ENCODE peak calls at places on chromosomes 3 and 15, in four cellular contexts. One of them, this sample, is unnamed.

GRCh38 chr3:149936812-149937230 is 33.9 kb downstream of the PFN2 start:
- DNase-seq in GM12878: peak
- DNase-seq in K562: peak
- DNase-seq in GM12891: no peak
- DNase-seq in this sample: peak

GRCh38 chr3:142318331-142318730 is 92.9 kb upstream of the GK5 start:
- DNase-seq in GM12878: no peak
- DNase-seq in K562: no peak
- DNase-seq in GM12891: no peak
- DNase-seq in this sample: no peak

GRCh38 chr15:77839970-77840609 is 207.4 kb upstream of the LINGO1 start:
- DNase-seq in GM12878: no peak
- DNase-seq in K562: no peak
- DNase-seq in GM12891: no peak
- DNase-seq in this sample: no peak

GRCh38 chr15:27059610-27060202 is 88.7 kb downstream of the GABRG3 start:
- DNase-seq in GM12878: no peak
- DNase-seq in K562: peak
- DNase-seq in GM12891: peak
- DNase-seq in this sample: peak

GRCh38 chr3:12467746-12468145 is 16.5 kb upstream of the TSEN2 start:
- DNase-seq in GM12878: no peak
- DNase-seq in K562: no peak
- DNase-seq in GM12891: no peak
- DNase-seq in this sample: no peak

GRCh38 chr3:78900426-78900825 is 867.4 kb downstream of the ROBO1 start:
- DNase-seq in GM12878: no peak
- DNase-seq in K562: no peak
- DNase-seq in GM12891: no peak
- DNase-seq in this sample: no peak

GRCh38 chr15:70906842-70907241 is 14.2 kb downstream of the LRRC49 start:
- DNase-seq in GM12878: no peak
- DNase-seq in K562: no peak
- DNase-seq in GM12891: no peak
- DNase-seq in this sample: no peak

GRCh38 chr15:38844683-38845195 is 280.1 kb upstream of the RASGRP1 start:
- DNase-seq in GM12878: no peak
- DNase-seq in K562: no peak
- DNase-seq in GM12891: no peak
- DNase-seq in this sample: no peak

GRCh38 chr3:178771511-178771910 is 235.3 kb downstream of the KCNMB2 start:
- DNase-seq in GM12878: no peak
- DNase-seq in K562: no peak
- DNase-seq in GM12891: no peak
- DNase-seq in this sample: no peak

GRCh38 chr3:158097141-158097540 is 9.1 kb downstream of the SHOX2 start:
- DNase-seq in GM12878: no peak
- DNase-seq in K562: no peak
- DNase-seq in GM12891: no peak
- DNase-seq in this sample: no peak

GRCh38 chr15:70794596-70795310 is 31.4 kb upstream of the UACA start:
- DNase-seq in GM12878: no peak
- DNase-seq in K562: no peak
- DNase-seq in GM12891: no peak
- DNase-seq in this sample: no peak

GRCh38 chr15:66359740-66360139 is 3.3 kb upstream of the TIPIN start:
- DNase-seq in GM12878: peak
- DNase-seq in K562: no peak
- DNase-seq in GM12891: no peak
- DNase-seq in this sample: no peak

GRCh38 chr3:31035681-31036080 is 141.2 kb upstream of the GADL1 start:
- DNase-seq in GM12878: no peak
- DNase-seq in K562: no peak
- DNase-seq in GM12891: no peak
- DNase-seq in this sample: no peak

GRCh38 chr3:125165189-125165947 is 47.2 kb downstream of the SLC12A8 start:
- DNase-seq in GM12878: no peak
- DNase-seq in K562: no peak
- DNase-seq in GM12891: no peak
- DNase-seq in this sample: no peak

GRCh38 chr3:50185230-50185629 is 6.2 kb upstream of the GNAT1 start:
- DNase-seq in GM12878: no peak
- DNase-seq in K562: no peak
- DNase-seq in GM12891: no peak
- DNase-seq in this sample: no peak
- TF ChIP-seq SPI1 in GM12878: no peak
- TF ChIP-seq SPI1 in K562: no peak
- TF ChIP-seq SPI1 in GM12891: no peak
- TF ChIP-seq SPI1 in this sample: no peak

DNA sequence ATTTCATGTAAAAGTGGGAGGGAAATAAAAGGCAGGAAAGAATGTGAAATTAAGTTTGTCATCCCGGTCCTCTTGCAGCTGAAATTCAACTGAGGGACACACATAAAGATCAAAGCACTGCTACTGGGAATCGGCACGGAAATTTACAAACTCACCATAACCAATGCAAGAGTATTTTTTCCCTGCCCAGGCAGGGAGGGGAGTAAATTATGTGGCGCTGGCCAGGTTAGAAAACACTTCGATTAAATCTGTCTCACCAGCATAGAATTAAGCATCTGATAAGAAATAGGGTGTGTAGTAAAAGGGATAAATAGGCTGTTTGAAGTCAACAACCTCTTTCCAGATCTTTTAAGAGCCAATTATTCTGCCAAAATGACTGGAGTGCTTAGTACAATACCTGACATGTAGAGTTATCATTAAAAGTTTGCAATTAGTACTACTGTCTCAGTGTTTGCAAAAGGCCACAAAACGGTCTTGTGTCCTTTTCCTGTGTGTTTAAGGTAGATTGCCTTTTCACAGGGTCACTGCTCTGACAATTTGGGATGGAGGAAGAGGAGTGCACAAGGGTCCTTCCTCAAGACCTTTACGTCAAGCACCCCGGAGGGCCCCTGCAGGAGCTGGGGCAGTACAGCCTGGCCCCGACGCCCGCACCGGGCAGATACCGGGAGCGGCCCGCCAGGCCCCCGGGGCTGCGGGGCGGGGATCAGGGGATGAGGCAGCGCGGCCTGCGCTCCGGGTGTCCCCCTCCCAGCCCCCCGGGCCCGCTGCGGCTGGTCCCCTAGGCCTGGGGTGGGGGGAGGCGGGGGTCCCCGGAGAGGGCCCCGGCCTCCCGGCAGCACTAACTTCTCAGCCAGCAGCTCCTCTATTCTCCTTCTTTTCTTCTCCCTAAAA is 651 bp downstream of the UBA3 start:
- DNase-seq in GM12878: no peak
- DNase-seq in K562: peak
- DNase-seq in GM12891: no peak
- DNase-seq in this sample: peak
- TF ChIP-seq SPI1 in GM12878: no peak
- TF ChIP-seq SPI1 in K562: no peak
- TF ChIP-seq SPI1 in GM12891: no peak
- TF ChIP-seq SPI1 in this sample: no peak

GRCh38 chr15:68626283-68626682 is 47.5 kb downstream of the CORO2B start:
- DNase-seq in GM12878: no peak
- DNase-seq in K562: no peak
- DNase-seq in GM12891: no peak
- DNase-seq in this sample: no peak

GRCh38 chr15:68621535-68621934 is 42.7 kb downstream of the CORO2B start:
- DNase-seq in GM12878: no peak
- DNase-seq in K562: no peak
- DNase-seq in GM12891: no peak
- DNase-seq in this sample: no peak

GRCh38 chr15:68626739-68627138 is 47.9 kb downstream of the CORO2B start:
- DNase-seq in GM12878: no peak
- DNase-seq in K562: no peak
- DNase-seq in GM12891: no peak
- DNase-seq in this sample: no peak

GRCh38 chr15:68620721-68621528 is 42.1 kb downstream of the CORO2B start:
- DNase-seq in GM12878: no peak
- DNase-seq in K562: no peak
- DNase-seq in GM12891: no peak
- DNase-seq in this sample: no peak

DNA sequence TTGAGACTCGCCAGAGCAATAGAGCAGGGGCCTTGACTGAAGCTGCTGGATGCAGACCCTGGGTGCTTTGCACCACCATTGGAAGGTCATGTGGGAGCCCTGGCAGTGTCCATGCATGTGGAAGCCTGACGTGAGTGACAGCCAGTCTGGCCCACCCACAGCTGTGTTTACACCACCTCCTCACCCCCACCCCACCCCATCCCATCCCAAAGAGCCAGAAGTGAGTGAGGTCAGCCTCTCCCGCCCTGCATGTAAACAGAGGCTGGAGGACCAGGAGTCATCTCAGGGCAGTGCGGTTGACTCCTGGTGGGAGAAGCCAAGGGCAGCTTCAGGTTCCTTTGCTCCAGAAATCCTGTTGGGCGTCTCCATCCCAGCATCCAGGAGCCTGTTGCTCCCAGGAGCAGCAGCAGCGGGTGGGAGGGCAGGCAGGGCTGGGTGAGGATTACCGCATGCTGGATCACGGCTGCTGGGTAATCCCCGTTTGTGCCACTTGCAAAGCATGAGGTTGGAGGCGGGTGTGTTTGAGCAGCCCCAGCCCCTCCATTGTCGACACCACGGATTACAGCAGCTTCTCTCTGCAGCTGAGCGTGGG is 44.6 kb downstream of the CORO2B start:
- DNase-seq in GM12878: no peak
- DNase-seq in K562: no peak
- DNase-seq in GM12891: no peak
- DNase-seq in this sample: no peak
- TF ChIP-seq SPI1 in GM12878: no peak
- TF ChIP-seq SPI1 in K562: no peak
- TF ChIP-seq SPI1 in GM12891: no peak
- TF ChIP-seq SPI1 in this sample: no peak

GRCh38 chr3:184582583-184582982 is 21.0 kb downstream of the EPHB3 start:
- DNase-seq in GM12878: no peak
- DNase-seq in K562: no peak
- DNase-seq in GM12891: no peak
- DNase-seq in this sample: no peak

GRCh38 chr3:184584001-184584891 is 22.7 kb downstream of the EPHB3 start:
- DNase-seq in GM12878: no peak
- DNase-seq in K562: no peak
- DNase-seq in GM12891: no peak
- DNase-seq in this sample: no peak

GRCh38 chr3:184581331-184582210 is 20.0 kb downstream of the EPHB3 start:
- DNase-seq in GM12878: no peak
- DNase-seq in K562: no peak
- DNase-seq in GM12891: no peak
- DNase-seq in this sample: no peak

GRCh38 chr3:184583345-184584000 is 21.9 kb downstream of the EPHB3 start:
- DNase-seq in GM12878: no peak
- DNase-seq in K562: peak
- DNase-seq in GM12891: no peak
- DNase-seq in this sample: no peak

DNA sequence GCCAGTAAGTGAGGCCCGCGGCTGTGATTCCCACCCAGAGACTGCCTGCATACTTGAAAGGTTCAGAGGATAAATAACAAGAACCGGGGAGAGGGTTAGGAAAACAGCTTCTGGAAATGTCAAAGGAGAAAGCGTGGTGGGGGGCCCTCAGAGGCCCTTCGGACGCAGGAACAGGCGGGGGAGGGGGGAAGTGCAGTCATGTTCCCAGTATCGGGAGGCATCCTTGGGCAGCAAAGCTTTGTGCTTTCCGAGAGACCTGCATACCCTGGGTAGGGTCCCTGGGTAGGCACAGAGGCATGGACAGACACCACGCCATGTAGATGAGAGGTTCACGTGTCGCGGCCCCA is 21.4 kb downstream of the EPHB3 start:
- DNase-seq in GM12878: no peak
- DNase-seq in K562: no peak
- DNase-seq in GM12891: no peak
- DNase-seq in this sample: no peak
- TF ChIP-seq SPI1 in GM12878: no peak
- TF ChIP-seq SPI1 in K562: no peak
- TF ChIP-seq SPI1 in GM12891: no peak
- TF ChIP-seq SPI1 in this sample: no peak

GRCh38 chr3:108724101-108724500 is 33.1 kb downstream of the RETNLB start:
- DNase-seq in GM12878: no peak
- DNase-seq in K562: no peak
- DNase-seq in GM12891: no peak
- DNase-seq in this sample: no peak
- TF ChIP-seq SPI1 in GM12878: peak
- TF ChIP-seq SPI1 in K562: no peak
- TF ChIP-seq SPI1 in GM12891: peak
- TF ChIP-seq SPI1 in this sample: no peak

GRCh38 chr3:15470804-15471203 is 43.4 kb downstream of the EAF1 start:
- DNase-seq in GM12878: no peak
- DNase-seq in K562: no peak
- DNase-seq in GM12891: no peak
- DNase-seq in this sample: no peak

GRCh38 chr3:15465876-15466585 is 38.6 kb downstream of the EAF1 start:
- DNase-seq in GM12878: no peak
- DNase-seq in K562: no peak
- DNase-seq in GM12891: no peak
- DNase-seq in this sample: no peak

GRCh38 chr3:15471861-15472260 is 44.5 kb downstream of the EAF1 start:
- DNase-seq in GM12878: no peak
- DNase-seq in K562: no peak
- DNase-seq in GM12891: no peak
- DNase-seq in this sample: no peak

GRCh38 chr3:15467227-15468181 is 40.1 kb downstream of the EAF1 start:
- DNase-seq in GM12878: peak
- DNase-seq in K562: no peak
- DNase-seq in GM12891: no peak
- DNase-seq in this sample: no peak

GRCh38 chr3:15470261-15470660 is 42.9 kb downstream of the EAF1 start:
- DNase-seq in GM12878: no peak
- DNase-seq in K562: no peak
- DNase-seq in GM12891: no peak
- DNase-seq in this sample: no peak
- TF ChIP-seq SPI1 in GM12878: no peak
- TF ChIP-seq SPI1 in K562: no peak
- TF ChIP-seq SPI1 in GM12891: no peak
- TF ChIP-seq SPI1 in this sample: no peak

GRCh38 chr3:42690766-42691680 is 5.7 kb downstream of the KLHL40 start:
- DNase-seq in GM12878: no peak
- DNase-seq in K562: no peak
- DNase-seq in GM12891: peak
- DNase-seq in this sample: no peak
- TF ChIP-seq SPI1 in GM12878: no peak
- TF ChIP-seq SPI1 in K562: no peak
- TF ChIP-seq SPI1 in GM12891: no peak
- TF ChIP-seq SPI1 in this sample: no peak

GRCh38 chr3:39062180-39062579 is 10.4 kb downstream of the WDR48 start:
- DNase-seq in GM12878: no peak
- DNase-seq in K562: no peak
- DNase-seq in GM12891: no peak
- DNase-seq in this sample: no peak
- TF ChIP-seq SPI1 in GM12878: no peak
- TF ChIP-seq SPI1 in K562: no peak
- TF ChIP-seq SPI1 in GM12891: no peak
- TF ChIP-seq SPI1 in this sample: no peak

GRCh38 chr3:103393395-103394186 is 958.8 kb downstream of the ZPLD1 start:
- DNase-seq in GM12878: no peak
- DNase-seq in K562: no peak
- DNase-seq in GM12891: no peak
- DNase-seq in this sample: no peak
- TF ChIP-seq SPI1 in GM12878: no peak
- TF ChIP-seq SPI1 in K562: no peak
- TF ChIP-seq SPI1 in GM12891: no peak
- TF ChIP-seq SPI1 in this sample: no peak

This sample was measured in HL-60.